ENCODE peak calls at places on chromosomes 12 and 14, in four cellular contexts. C is cerebellum, S is spleen, G is caudate nucleus. E is an unnamed sample.

GRCh38 chr14:87407344-87407743 is 585.6 kb downstream of the GALC start:
- DNase-seq in S (no peak), C (no peak), G (no peak), E (no peak)

GRCh38 chr14:80615831-80616230 is 325.7 kb downstream of the CEP128 start:
- DNase-seq in G (no peak), C (no peak), S (no peak), E (no peak)

GRCh38 chr12:40292788-40293429 is 68.1 kb downstream of the LRRK2 start:
- DNase-seq in S (no peak), G (no peak), C (no peak), E (no peak)

GRCh38 chr12:50467441-50467840 is 37.3 kb upstream of the DIP2B start:
- DNase-seq in C (no peak), S (no peak), G (no peak), E (no peak)

GRCh38 chr12:26242683-26243082 is 47.3 kb downstream of the SSPN start:
- DNase-seq in G (no peak), C (no peak), S (no peak), E (no peak)

GRCh38 chr14:104687601-104688504 is 1.6 kb upstream of the INF2 start:
- DNase-seq in G (no peak), C (no peak), S (no peak), E (no peak)

GRCh38 chr14:85090681-85091080 is 439.3 kb upstream of the FLRT2 start:
- DNase-seq in S (no peak), G (no peak), C (no peak), E (no peak)

GRCh38 chr12:79547735-79548347 is 142.9 kb downstream of the PAWR start:
- DNase-seq in G (no peak), S (no peak), C (peak), E (no peak)

GRCh38 chr12:31589582-31589895 is 1.4 kb downstream of the DENND5B start:
- DNase-seq in C (peak), S (peak), G (no peak), E (no peak)

GRCh38 chr14:57820581-57820980 is 45.3 kb downstream of the SLC35F4 start:
- DNase-seq in C (no peak), G (no peak), S (no peak), E (no peak)

GRCh38 chr14:24692382-24693352 is 58.7 kb upstream of the GZMB start:
- DNase-seq in C (no peak), G (no peak), S (no peak), E (no peak)

GRCh38 chr12:94033112-94033511 is 115.3 kb upstream of the PLXNC1 start:
- DNase-seq in G (no peak), C (no peak), S (no peak), E (no peak)

GRCh38 chr14:97878727-97879126 is 1081.5 kb downstream of the VRK1 start:
- DNase-seq in S (no peak), C (no peak), G (no peak), E (no peak)

GRCh38 chr12:49865782-49866135 is 22.9 kb upstream of the BCDIN3D start:
- DNase-seq in S (peak), C (no peak), G (no peak), E (peak)

GRCh38 chr12:108468149-108468968 is 46.7 kb upstream of the FICD start:
- DNase-seq in G (no peak), S (no peak), C (peak), E (no peak)

GRCh38 chr12:21547437-21547836 is 21.3 kb downstream of the SPX start:
- DNase-seq in S (no peak), G (no peak), C (no peak), E (no peak)

GRCh38 chr12:108803428-108804105 is 53.8 kb downstream of the SSH1 start:
- DNase-seq in C (peak), S (peak), G (peak), E (peak)

E was measured in chondrocyte.